ENCODE peak calls at places on chromosomes 11 and 22, in four cellular contexts. L, D, A and F are unnamed samples.

GRCh38 chr11:108620958-108621772 is 27.6 kb upstream of the EXPH5 start:
- DNase-seq in A (no peak), D (peak), L (no peak), F (no peak)

GRCh38 chr22:19795617-19796008 is 35.0 kb downstream of the TBX1 start:
- DNase-seq in A (no peak), L (no peak), D (no peak), F (no peak)

GRCh38 chr11:14089690-14090462 is 127.4 kb downstream of the SPON1 start:
- DNase-seq in D (no peak), L (no peak), A (no peak), F (no peak)

GRCh38 chr11:126495806-126496205 is 140.3 kb downstream of the ST3GAL4 start:
- DNase-seq in D (no peak), A (no peak), L (no peak), F (no peak)

GRCh38 chr22:45082795-45083194 is 73.0 kb upstream of the PHF21B start:
- DNase-seq in L (no peak), A (no peak), D (no peak), F (no peak)

GRCh38 chr11:79019981-79020380 is 420.8 kb downstream of the TENM4 start:
- DNase-seq in L (no peak), D (no peak), A (no peak), F (no peak)

GRCh38 chr22:39256186-39256552 is 11.4 kb upstream of the PDGFB start:
- DNase-seq in A (no peak), L (no peak), D (no peak), F (no peak)

GRCh38 chr11:64271339-64272132 is 12.9 kb downstream of the BAD start:
- DNase-seq in D (peak), L (peak), A (peak), F (peak)

GRCh38 chr11:78957481-78958245 is 383.0 kb upstream of the NARS2 start:
- DNase-seq in L (no peak), A (no peak), D (no peak), F (no peak)

GRCh38 chr11:74492084-74492483 is 1.4 kb downstream of the LIPT2 start:
- DNase-seq in A (no peak), L (no peak), D (no peak), F (no peak)

GRCh38 chr22:50177537-50178470 is 7.3 kb downstream of the PANX2 start:
- DNase-seq in D (no peak), L (no peak), A (no peak), F (no peak)

GRCh38 chr11:44159848-44160721 is 64.6 kb downstream of the EXT2 start:
- DNase-seq in D (no peak), A (no peak), L (no peak), F (no peak)

GRCh38 chr22:30038219-30038618 is 42.0 kb upstream of the HORMAD2 start:
- DNase-seq in D (no peak), L (peak), A (peak), F (no peak)

GRCh38 chr11:119450590-119450989 is 27.6 kb upstream of the THY1 start:
- DNase-seq in A (no peak), L (no peak), D (no peak), F (no peak)

GRCh38 chr11:76794371-76795284 is 11.5 kb downstream of the TSKU start:
- DNase-seq in L (no peak), A (no peak), D (no peak), F (no peak)

GRCh38 chr22:44645083-44645482 is 56.9 kb upstream of the PRR5 start:
- DNase-seq in D (no peak), A (no peak), L (no peak), F (no peak)

GRCh38 chr11:33633251-33634003 is 67.2 kb downstream of the C11orf91 start:
- DNase-seq in L (no peak), A (no peak), D (no peak), F (peak)

GRCh38 chr11:69419662-69420061 is 61.8 kb upstream of the LINC01488 start:
- DNase-seq in D (no peak), A (no peak), L (no peak), F (no peak)